ENCODE peak calls at places on chromosomes 5 and 9, in six cellular contexts. M is body of pancreas, C is uterus, P is SK-N-SH, D is breast epithelium, S is pancreas. U is an unnamed sample. For H3K36me3, the result is how much of the 10 kb centered on the place peaks cover.

GRCh38 chr5:56910123-56910951 is 941 bp downstream of the SETD9 start:
- DNase-seq in M (peak), C (no peak), P (peak), D (no peak), S (peak), U (peak)

GRCh38 chr5:148452499-148453193 is 68.9 kb downstream of the FBXO38 start:
- DNase-seq in M (no peak), C (no peak), P (no peak), D (no peak), S (no peak), U (peak)

GRCh38 chr9:121326130-121326838 is 43.8 kb downstream of the STOM start:
- DNase-seq in M (peak), C (peak), P (no peak), D (peak), S (no peak), U (peak)

GRCh38 chr5:112640495-112640894 is 97.2 kb upstream of the APC start:
- DNase-seq in M (no peak), C (no peak), P (no peak), D (no peak), S (no peak), U (no peak)

GRCh38 chr5:154862766-154863165 is 4.3 kb downstream of the CNOT8 start:
- DNase-seq in M (no peak), C (no peak), P (no peak), D (no peak), S (no peak), U (no peak)

GRCh38 chr5:149426931-149427330 is 47.8 kb upstream of the IL17B start:
- DNase-seq in M (no peak), C (no peak), P (no peak), D (no peak), S (no peak), U (no peak)

GRCh38 chr5:132747064-132747692 is at the start of gene CCNI2:
- DNase-seq in M (peak), C (no peak), P (peak), D (peak), S (peak), U (no peak)

GRCh38 chr5:65919773-65920172 is 6.6 kb upstream of the ERBIN start:
- DNase-seq in M (no peak), C (no peak), P (no peak), D (no peak), S (no peak), U (no peak)

GRCh38 chr9:18059447-18059846 is 414.5 kb upstream of the ADAMTSL1 start:
- DNase-seq in M (no peak), C (no peak), P (no peak), D (no peak), S (no peak), U (no peak)
- H3K27ac ChIP-seq in M (no peak), C (peak), P (no peak), D (no peak), S (no peak), U (no peak)

GRCh38 chr9:93030642-93031628 is 27.6 kb upstream of the SUSD3 start:
- DNase-seq in M (no peak), C (no peak), P (no peak), D (no peak), S (no peak), U (no peak)
- TF ChIP-seq CTCF in M (no peak), C (no peak), P (no peak), D (no peak), S (no peak), U (no peak)

GRCh38 chr5:117738571-117738970 is 1163.9 kb upstream of the SEMA6A start:
- DNase-seq in M (no peak), C (no peak), P (no peak), D (no peak), S (no peak), U (no peak)
- H3K36me3 ChIP-seq in M (under half), C (under half), P (under half), D (under half), S (under half), U (under half)

GRCh38 chr9:68961587-68961986 is 52.3 kb downstream of the PRKACG start:
- DNase-seq in M (no peak), C (no peak), P (no peak), D (no peak), S (no peak), U (no peak)

GRCh38 chr9:68964765-68965164 is 49.1 kb downstream of the PRKACG start:
- DNase-seq in M (no peak), C (no peak), P (no peak), D (no peak), S (no peak), U (no peak)

GRCh38 chr9:68966496-68966944 is 47.4 kb downstream of the PRKACG start:
- DNase-seq in M (no peak), C (no peak), P (no peak), D (no peak), S (no peak), U (no peak)

GRCh38 chr9:68964102-68964541 is 49.8 kb downstream of the PRKACG start:
- DNase-seq in M (no peak), C (no peak), P (no peak), D (no peak), S (no peak), U (no peak)

GRCh38 chr9:68963416-68963815 is 50.5 kb downstream of the PRKACG start:
- DNase-seq in M (no peak), C (no peak), P (no peak), D (no peak), S (no peak), U (no peak)
- H3K27ac ChIP-seq in M (peak), C (no peak), P (no peak), D (no peak), S (peak), U (no peak)

DNA sequence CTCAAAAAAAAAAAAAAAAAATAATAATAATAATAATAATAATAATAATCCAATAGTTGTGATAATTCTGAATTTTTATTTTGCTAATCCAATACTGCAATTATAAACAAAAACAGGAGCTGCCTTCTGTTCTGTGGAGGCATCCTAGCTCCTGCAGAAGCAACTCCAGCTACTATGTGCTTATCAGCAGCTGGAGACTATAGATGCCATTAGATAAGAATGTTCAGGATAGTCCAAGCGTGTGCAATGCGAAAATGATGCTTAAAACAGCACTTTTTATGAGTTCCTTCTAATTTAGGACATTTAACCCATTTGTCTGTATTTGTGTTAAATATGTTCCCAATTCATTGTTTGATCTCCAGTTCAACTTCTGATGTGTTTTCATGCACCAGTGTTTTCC is 220.6 kb upstream of the RASEF start:
- DNase-seq in M (no peak), C (no peak), P (no peak), D (no peak), S (no peak), U (no peak)
- TF ChIP-seq CTCF in M (no peak), C (no peak), P (no peak), D (no peak), S (no peak), U (no peak)

GRCh38 chr5:177511181-177511580 is 1.6 kb upstream of the DOK3 start:
- DNase-seq in M (no peak), C (no peak), P (no peak), D (no peak), S (no peak), U (no peak)
- H3K36me3 ChIP-seq in M (under half), C (under half), P (under half), D (under half), S (under half), U (half or more)

GRCh38 chr9:31615964-31616363 is 768.5 kb upstream of the ACO1 start:
- DNase-seq in M (no peak), C (no peak), P (no peak), D (no peak), S (no peak), U (no peak)
- H3K27ac ChIP-seq in M (no peak), C (no peak), P (no peak), D (no peak), S (no peak), U (no peak)

DNA sequence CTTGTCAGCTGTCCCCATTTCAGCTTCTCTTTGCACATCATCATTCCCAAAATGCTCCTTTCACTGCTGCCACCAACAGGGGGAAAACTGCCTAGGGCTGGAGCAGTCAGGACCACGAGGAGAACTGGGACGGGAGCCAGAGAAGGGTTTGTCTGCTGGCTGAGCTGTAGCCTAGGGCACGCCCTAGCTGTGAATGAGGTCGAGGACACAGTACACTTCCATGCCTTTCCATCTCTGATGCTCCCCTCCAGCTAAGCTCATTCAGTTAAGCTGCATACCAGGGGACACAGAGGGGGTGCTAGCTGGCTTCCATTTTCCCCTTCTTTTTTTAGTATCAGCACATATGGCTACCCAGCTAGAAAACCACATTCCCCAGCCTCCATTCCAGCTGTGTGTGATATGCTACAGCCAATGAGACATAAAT is 64.7 kb downstream of the STK10 start:
- DNase-seq in M (peak), C (no peak), P (peak), D (no peak), S (no peak), U (peak)
- TF ChIP-seq CTCF in M (no peak), C (no peak), P (no peak), D (no peak), S (no peak), U (peak)

DNA sequence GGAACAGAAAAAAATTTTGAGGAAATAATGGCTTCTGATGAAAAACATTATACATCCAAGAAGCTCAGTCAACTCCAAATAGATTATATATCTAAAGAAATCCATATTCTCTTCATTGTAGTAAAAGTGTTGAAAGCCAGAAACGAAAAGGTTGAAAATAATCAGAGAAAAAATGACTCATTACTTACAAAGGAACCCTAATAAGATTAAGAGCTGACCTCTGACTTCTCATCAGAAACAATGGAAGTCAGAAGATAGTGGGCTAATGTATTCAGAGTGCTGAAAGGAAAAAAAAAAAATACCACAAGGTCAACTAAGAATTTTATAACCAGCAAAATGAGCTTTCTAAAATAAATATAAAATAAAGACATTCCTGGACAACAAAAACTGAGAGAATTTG is 60.0 kb downstream of the HSD17B4 start:
- DNase-seq in M (no peak), C (no peak), P (no peak), D (no peak), S (no peak), U (no peak)
- H3K36me3 ChIP-seq in M (under half), C (under half), P (half or more), D (under half), S (under half), U (half or more)